ENCODE peak calls at places on chromosomes 3 and 15, in ten cellular contexts. One of them, this sample, is unnamed.

GRCh38 chr3:23113455-23114171 is 89.5 kb upstream of the UBE2E2 start:
- DNase-seq in stimulated activated CD8-positive, alpha-beta memory T cell treated with anti-CD3 and anti-CD28 coated beads, Interleukin-4, amount 100 ng/mL, for 24 hours: no peak
- DNase-seq in ELR: peak; percentile 43
- DNase-seq in endothelial cell of umbilical vein: no peak
- DNase-seq in activated B cell treated with CpG ODN at 0.5 μM for 24 hours: no peak
- DNase-seq in activated naive CD4-positive, alpha-beta T cell: no peak
- DNase-seq in OCI-LY7: no peak
- DNase-seq in sigmoid colon: peak; percentile 70
- DNase-seq in KBM-7: peak; percentile 58
- DNase-seq in retina: no peak
- DNase-seq in this sample: no peak

GRCh38 chr3:105228696-105229095 is 138.0 kb upstream of the ALCAM start:
- DNase-seq in stimulated activated CD8-positive, alpha-beta memory T cell treated with anti-CD3 and anti-CD28 coated beads, Interleukin-4, amount 100 ng/mL, for 24 hours: no peak
- DNase-seq in ELR: peak; percentile 16
- DNase-seq in endothelial cell of umbilical vein: no peak
- DNase-seq in activated B cell treated with CpG ODN at 0.5 μM for 24 hours: no peak
- DNase-seq in activated naive CD4-positive, alpha-beta T cell: no peak
- DNase-seq in OCI-LY7: no peak
- DNase-seq in sigmoid colon: no peak
- DNase-seq in KBM-7: no peak
- DNase-seq in retina: no peak
- DNase-seq in this sample: no peak

GRCh38 chr3:190222916-190223315 is 99.3 kb downstream of the CLDN1 start:
- DNase-seq in stimulated activated CD8-positive, alpha-beta memory T cell treated with anti-CD3 and anti-CD28 coated beads, Interleukin-4, amount 100 ng/mL, for 24 hours: no peak
- DNase-seq in ELR: no peak
- DNase-seq in endothelial cell of umbilical vein: no peak
- DNase-seq in activated B cell treated with CpG ODN at 0.5 μM for 24 hours: no peak
- DNase-seq in activated naive CD4-positive, alpha-beta T cell: no peak
- DNase-seq in OCI-LY7: no peak
- DNase-seq in sigmoid colon: no peak
- DNase-seq in KBM-7: no peak
- DNase-seq in retina: no peak
- DNase-seq in this sample: no peak

GRCh38 chr15:100687532-100688215 is 85.3 kb downstream of the ASB7 start:
- DNase-seq in stimulated activated CD8-positive, alpha-beta memory T cell treated with anti-CD3 and anti-CD28 coated beads, Interleukin-4, amount 100 ng/mL, for 24 hours: no peak
- DNase-seq in ELR: peak; percentile 97
- DNase-seq in endothelial cell of umbilical vein: no peak
- DNase-seq in activated B cell treated with CpG ODN at 0.5 μM for 24 hours: no peak
- DNase-seq in activated naive CD4-positive, alpha-beta T cell: no peak
- DNase-seq in OCI-LY7: no peak
- DNase-seq in sigmoid colon: peak; percentile 76
- DNase-seq in KBM-7: no peak
- DNase-seq in retina: no peak
- DNase-seq in this sample: no peak

GRCh38 chr3:110234831-110235230 is 836.8 kb upstream of the NECTIN3 start:
- DNase-seq in stimulated activated CD8-positive, alpha-beta memory T cell treated with anti-CD3 and anti-CD28 coated beads, Interleukin-4, amount 100 ng/mL, for 24 hours: no peak
- DNase-seq in ELR: peak; percentile 44
- DNase-seq in endothelial cell of umbilical vein: no peak
- DNase-seq in activated B cell treated with CpG ODN at 0.5 μM for 24 hours: no peak
- DNase-seq in activated naive CD4-positive, alpha-beta T cell: no peak
- DNase-seq in OCI-LY7: no peak
- DNase-seq in sigmoid colon: no peak
- DNase-seq in KBM-7: no peak
- DNase-seq in retina: no peak
- DNase-seq in this sample: no peak

GRCh38 chr15:49424954-49425353 is 1.9 kb downstream of the FGF7 start:
- DNase-seq in stimulated activated CD8-positive, alpha-beta memory T cell treated with anti-CD3 and anti-CD28 coated beads, Interleukin-4, amount 100 ng/mL, for 24 hours: no peak
- DNase-seq in ELR: peak; percentile 61
- DNase-seq in endothelial cell of umbilical vein: no peak
- DNase-seq in activated B cell treated with CpG ODN at 0.5 μM for 24 hours: no peak
- DNase-seq in activated naive CD4-positive, alpha-beta T cell: no peak
- DNase-seq in OCI-LY7: no peak
- DNase-seq in sigmoid colon: no peak
- DNase-seq in KBM-7: no peak
- DNase-seq in retina: no peak
- DNase-seq in this sample: no peak

GRCh38 chr3:53342353-53342752 is 5.0 kb downstream of the DCP1A start:
- DNase-seq in stimulated activated CD8-positive, alpha-beta memory T cell treated with anti-CD3 and anti-CD28 coated beads, Interleukin-4, amount 100 ng/mL, for 24 hours: no peak
- DNase-seq in ELR: no peak
- DNase-seq in endothelial cell of umbilical vein: peak; percentile 15
- DNase-seq in activated B cell treated with CpG ODN at 0.5 μM for 24 hours: no peak
- DNase-seq in activated naive CD4-positive, alpha-beta T cell: no peak
- DNase-seq in OCI-LY7: no peak
- DNase-seq in sigmoid colon: no peak
- DNase-seq in KBM-7: peak; percentile 32
- DNase-seq in retina: no peak
- DNase-seq in this sample: no peak

GRCh38 chr15:56736308-56736707 is 3.0 kb upstream of the ZNF280D start:
- DNase-seq in stimulated activated CD8-positive, alpha-beta memory T cell treated with anti-CD3 and anti-CD28 coated beads, Interleukin-4, amount 100 ng/mL, for 24 hours: no peak
- DNase-seq in ELR: peak; percentile 51
- DNase-seq in endothelial cell of umbilical vein: peak; percentile 57
- DNase-seq in activated B cell treated with CpG ODN at 0.5 μM for 24 hours: no peak
- DNase-seq in activated naive CD4-positive, alpha-beta T cell: no peak
- DNase-seq in OCI-LY7: no peak
- DNase-seq in sigmoid colon: no peak
- DNase-seq in KBM-7: no peak
- DNase-seq in retina: no peak
- DNase-seq in this sample: no peak

GRCh38 chr15:56934269-56934668 is 15.8 kb downstream of the TCF12 start:
- DNase-seq in stimulated activated CD8-positive, alpha-beta memory T cell treated with anti-CD3 and anti-CD28 coated beads, Interleukin-4, amount 100 ng/mL, for 24 hours: no peak
- DNase-seq in ELR: no peak
- DNase-seq in endothelial cell of umbilical vein: no peak
- DNase-seq in activated B cell treated with CpG ODN at 0.5 μM for 24 hours: no peak
- DNase-seq in activated naive CD4-positive, alpha-beta T cell: no peak
- DNase-seq in OCI-LY7: no peak
- DNase-seq in sigmoid colon: no peak
- DNase-seq in KBM-7: no peak
- DNase-seq in retina: no peak
- DNase-seq in this sample: no peak

This sample was measured in midbrain.